ENCODE peak calls at places on chromosome 15, in seven cellular contexts. D, J, Y, R, P, I and M are unnamed samples.

GRCh38 chr15:95196176-95196915 is 965.0 kb downstream of the MCTP2 start:
- DNase-seq in D (no peak), J (no peak), Y (no peak), R (no peak), P (no peak), I (peak), M (no peak)

GRCh38 chr15:40427188-40427587 is 13.6 kb upstream of the BAHD1 start:
- DNase-seq in D (peak), J (no peak), Y (no peak), R (no peak), P (no peak), I (no peak), M (no peak)

GRCh38 chr15:29978411-29979382 is 104.1 kb upstream of the GOLGA8J start:
- DNase-seq in D (no peak), J (no peak), Y (no peak), R (no peak), P (no peak), I (no peak), M (no peak)

GRCh38 chr15:64412216-64412615 is 24.6 kb downstream of the TRIP4 start:
- DNase-seq in D (no peak), J (no peak), Y (no peak), R (no peak), P (no peak), I (no peak), M (no peak)

GRCh38 chr15:57198654-57199241 is 177.6 kb upstream of the CGNL1 start:
- DNase-seq in D (peak), J (no peak), Y (no peak), R (peak), P (no peak), I (peak), M (peak)

GRCh38 chr15:48644498-48644826 is 1.0 kb downstream of the FBN1 start:
- DNase-seq in D (no peak), J (peak), Y (no peak), R (no peak), P (peak), I (no peak), M (no peak)

GRCh38 chr15:61724276-61724939 is 335.8 kb downstream of the VPS13C start:
- DNase-seq in D (no peak), J (no peak), Y (no peak), R (no peak), P (no peak), I (no peak), M (no peak)

GRCh38 chr15:98226578-98226977 is 266.1 kb downstream of the ARRDC4 start:
- DNase-seq in D (no peak), J (no peak), Y (no peak), R (no peak), P (no peak), I (no peak), M (no peak)

GRCh38 chr15:68154923-68155559 is 50.1 kb downstream of the CALML4 start:
- DNase-seq in D (peak), J (peak), Y (no peak), R (peak), P (peak), I (peak), M (no peak)

GRCh38 chr15:31331389-31331788 is 4.8 kb downstream of the KLF13 start:
- DNase-seq in D (no peak), J (no peak), Y (no peak), R (no peak), P (no peak), I (no peak), M (no peak)

GRCh38 chr15:77295446-77295845 is 124.5 kb downstream of the PEAK1 start:
- DNase-seq in D (no peak), J (no peak), Y (no peak), R (no peak), P (no peak), I (no peak), M (no peak)

GRCh38 chr15:25243800-25244097 is 195.1 kb downstream of the UBE3A start:
- DNase-seq in D (peak), J (peak), Y (no peak), R (no peak), P (no peak), I (no peak), M (peak)

GRCh38 chr15:85616549-85616948 is 178.2 kb downstream of the KLHL25 start:
- DNase-seq in D (no peak), J (no peak), Y (no peak), R (no peak), P (no peak), I (no peak), M (no peak)

GRCh38 chr15:74866090-74866489 is 7.1 kb downstream of the SCAMP2 start:
- DNase-seq in D (no peak), J (no peak), Y (no peak), R (no peak), P (peak), I (no peak), M (peak)

GRCh38 chr15:32747886-32748285 is 30.1 kb downstream of the GREM1 start:
- DNase-seq in D (no peak), J (no peak), Y (no peak), R (no peak), P (no peak), I (no peak), M (no peak)

GRCh38 chr15:76932090-76932966 is 779 bp downstream of the RCN2 start:
- DNase-seq in D (no peak), J (no peak), Y (no peak), R (no peak), P (no peak), I (peak), M (no peak)

GRCh38 chr15:31267161-31268107 is 59.2 kb upstream of the KLF13 start:
- DNase-seq in D (no peak), J (no peak), Y (no peak), R (no peak), P (peak), I (no peak), M (peak)

GRCh38 chr15:43433160-43433559 is 59.8 kb downstream of the TP53BP1 start:
- DNase-seq in D (no peak), J (no peak), Y (no peak), R (no peak), P (no peak), I (no peak), M (no peak)

GRCh38 chr15:74311734-74312444 is 55.6 kb downstream of the CYP11A1 start:
- DNase-seq in D (no peak), J (no peak), Y (no peak), R (peak), P (no peak), I (peak), M (peak)

GRCh38 chr15:30940359-30940758 is 36.6 kb downstream of the FAN1 start:
- DNase-seq in D (no peak), J (no peak), Y (no peak), R (no peak), P (no peak), I (no peak), M (no peak)

GRCh38 chr15:31200735-31201151 is 99.2 kb upstream of the TRPM1 start:
- DNase-seq in D (peak), J (peak), Y (no peak), R (peak), P (peak), I (peak), M (peak)

GRCh38 chr15:72722071-72722696 is 36.2 kb downstream of the BBS4 start:
- DNase-seq in D (peak), J (peak), Y (peak), R (peak), P (peak), I (peak), M (peak)

GRCh38 chr15:26731965-26732364 is 40.9 kb downstream of the GABRB3 start:
- DNase-seq in D (no peak), J (no peak), Y (no peak), R (no peak), P (no peak), I (no peak), M (no peak)

GRCh38 chr15:57227899-57228298 is 148.4 kb upstream of the CGNL1 start:
- DNase-seq in D (no peak), J (no peak), Y (no peak), R (no peak), P (no peak), I (no peak), M (no peak)

GRCh38 chr15:38868326-38869114 is 303.9 kb upstream of the RASGRP1 start:
- DNase-seq in D (no peak), J (peak), Y (no peak), R (no peak), P (no peak), I (no peak), M (peak)

GRCh38 chr15:76190070-76190564 is 121.2 kb downstream of the ETFA start:
- DNase-seq in D (no peak), J (no peak), Y (no peak), R (no peak), P (no peak), I (no peak), M (no peak)

GRCh38 chr15:61102281-61102680 is 126.8 kb downstream of the RORA start:
- DNase-seq in D (no peak), J (no peak), Y (no peak), R (no peak), P (no peak), I (no peak), M (no peak)

GRCh38 chr15:75202251-75203016 is 752 bp downstream of the C15orf39 start:
- DNase-seq in D (peak), J (peak), Y (peak), R (peak), P (peak), I (peak), M (peak)

GRCh38 chr15:42832577-42832976 is 88.0 kb downstream of the TTBK2 start:
- DNase-seq in D (no peak), J (no peak), Y (no peak), R (no peak), P (no peak), I (no peak), M (no peak)

GRCh38 chr15:66622677-66623076 is 56.9 kb upstream of the LCTL start:
- DNase-seq in D (no peak), J (no peak), Y (no peak), R (peak), P (no peak), I (no peak), M (no peak)

GRCh38 chr15:52290329-52290728 is 5.3 kb downstream of the MYO5C start:
- DNase-seq in D (no peak), J (no peak), Y (no peak), R (no peak), P (no peak), I (no peak), M (no peak)